ENCODE peak calls at places on chromosomes 2 and 18, in four cellular contexts. U, Y, M and O are unnamed samples.

GRCh38 chr2:204491528-204491927 is 53.7 kb upstream of the PARD3B start:
- DNase-seq in U (no peak), Y (no peak), M (no peak), O (no peak)

GRCh38 chr2:126645211-126645618 is 10.7 kb upstream of the GYPC start:
- DNase-seq in U (no peak), M (no peak), Y (no peak), O (no peak)

GRCh38 chr18:46718501-46719341 is 38.1 kb downstream of the ST8SIA5 start:
- DNase-seq in Y (no peak), M (no peak), U (no peak), O (no peak)

GRCh38 chr2:102258025-102258385 is 53.4 kb upstream of the IL1RL1 start:
- DNase-seq in M (no peak), U (no peak), Y (no peak), O (no peak)

GRCh38 chr18:63299837-63300787 is 19.5 kb downstream of the BCL2 start:
- DNase-seq in Y (no peak), U (no peak), M (no peak), O (no peak)

GRCh38 chr18:23541349-23542093 is 38.2 kb downstream of the RMC1 start:
- DNase-seq in U (no peak), Y (no peak), M (no peak), O (no peak)

GRCh38 chr2:173354073-173354600 is 535 bp upstream of the CDCA7 start:
- DNase-seq in M (no peak), U (no peak), Y (no peak), O (peak; percentile 73)

GRCh38 chr18:35756506-35757117 is 175.1 kb downstream of the GALNT1 start:
- DNase-seq in M (no peak), Y (no peak), U (peak; percentile 40), O (peak; percentile 70)

GRCh38 chr2:224195954-224196571 is 157.0 kb upstream of the SERPINE2 start:
- DNase-seq in U (no peak), M (peak; percentile 64), Y (no peak), O (no peak)

GRCh38 chr2:96391828-96392200 is 56.2 kb downstream of the NCAPH start:
- DNase-seq in M (no peak), Y (no peak), U (no peak), O (no peak)

GRCh38 chr2:219249203-219249980 is 3.7 kb upstream of the TUBA4B start:
- DNase-seq in M (peak; percentile 82), Y (peak; percentile 81), U (no peak), O (no peak)

GRCh38 chr2:72605836-72606442 is 219.9 kb downstream of the EXOC6B start:
- DNase-seq in Y (no peak), M (no peak), U (no peak), O (peak; percentile 42)

GRCh38 chr18:77115461-77115907 is 17.1 kb downstream of the MBP start:
- DNase-seq in M (no peak), U (no peak), Y (no peak), O (no peak)

GRCh38 chr2:177165103-177165583 is 47.5 kb upstream of the HNRNPA3 start:
- DNase-seq in M (peak; percentile 34), Y (no peak), U (no peak), O (no peak)

GRCh38 chr2:29114841-29115609 is at the start of gene CLIP4:
- DNase-seq in Y (no peak), U (no peak), M (peak; percentile 76), O (no peak)

GRCh38 chr2:112540906-112541305 is 1.4 kb upstream of the POLR1B start:
- DNase-seq in M (no peak), Y (no peak), U (no peak), O (no peak)

GRCh38 chr2:157672129-157672528 is 43.5 kb upstream of the ACVR1C start:
- DNase-seq in U (no peak), Y (no peak), M (no peak), O (no peak)

GRCh38 chr2:240623531-240624010 is 1.7 kb upstream of the GPR35 start:
- DNase-seq in U (no peak), Y (no peak), M (peak; percentile 9), O (no peak)

GRCh38 chr18:5542393-5543035 is 1.3 kb downstream of the EPB41L3 start:
- DNase-seq in Y (no peak), U (no peak), M (peak; percentile 30), O (peak; percentile 52)

GRCh38 chr18:23943903-23944624 is 70.5 kb upstream of the TTC39C start:
- DNase-seq in U (no peak), M (no peak), Y (no peak), O (no peak)

GRCh38 chr18:79631761-79632446 is 47.7 kb upstream of the CTDP1 start:
- DNase-seq in Y (no peak), U (no peak), M (no peak), O (no peak)

GRCh38 chr2:2512931-2513330 is 181.9 kb upstream of the MYT1L start:
- DNase-seq in M (no peak), Y (no peak), U (no peak), O (no peak)

GRCh38 chr2:26528870-26529269 is 50.9 kb upstream of the OTOF start:
- DNase-seq in U (no peak), M (no peak), Y (no peak), O (peak; percentile 1)

GRCh38 chr2:176745543-176746331 is 466.9 kb upstream of the HNRNPA3 start:
- DNase-seq in U (no peak), Y (no peak), M (no peak), O (peak; percentile 26)

GRCh38 chr2:23719721-23720120 is 207.2 kb downstream of the ATAD2B start:
- DNase-seq in M (no peak), Y (no peak), U (no peak), O (no peak)

GRCh38 chr18:31942301-31942998 is 478 bp downstream of the TRAPPC8 start:
- DNase-seq in U (no peak), Y (no peak), M (peak; percentile 36), O (peak; percentile 16)

GRCh38 chr18:48975221-48975816 is 24.6 kb upstream of the SMAD7 start:
- DNase-seq in U (no peak), M (no peak), Y (no peak), O (no peak)

GRCh38 chr2:237700583-237701032 is 73.2 kb downstream of the LRRFIP1 start:
- DNase-seq in U (no peak), M (peak; percentile 83), Y (peak; percentile 50), O (no peak)
- H3K4me1 ChIP-seq in U (peaks cover 61% of the 10 kb centered on the region), M (peaks cover 99% of the 10 kb centered on the region), Y (peaks cover 91% of the 10 kb centered on the region), O (peaks cover 14% of the 10 kb centered on the region)

DNA sequence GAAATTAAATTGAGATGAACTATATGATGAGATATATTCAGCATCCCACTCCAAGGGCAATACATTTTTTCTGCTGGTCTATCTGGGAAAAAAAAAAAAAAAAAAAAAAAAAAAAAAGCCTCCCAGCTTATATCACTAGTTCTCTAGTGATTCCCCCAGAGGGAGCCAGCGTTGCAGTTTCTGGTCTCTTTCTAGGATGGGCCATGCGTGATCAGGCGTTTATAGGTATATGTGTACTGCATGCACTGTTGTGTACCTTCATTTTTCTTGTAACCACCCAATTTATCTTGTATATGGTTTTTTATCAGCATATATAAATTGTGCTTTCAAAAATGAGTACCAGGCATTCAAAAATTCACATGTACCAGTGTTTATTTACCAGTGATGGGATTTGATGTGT is 35.1 kb downstream of the DCDC2C start:
- DNase-seq in M (no peak), Y (no peak), U (peak; percentile 34), O (peak; percentile 36)
- H3K4me3 ChIP-seq in M (no peak overlapping the region), Y (no peak overlapping the region), U (no peak overlapping the region), O (no peak overlapping the region)

DNA sequence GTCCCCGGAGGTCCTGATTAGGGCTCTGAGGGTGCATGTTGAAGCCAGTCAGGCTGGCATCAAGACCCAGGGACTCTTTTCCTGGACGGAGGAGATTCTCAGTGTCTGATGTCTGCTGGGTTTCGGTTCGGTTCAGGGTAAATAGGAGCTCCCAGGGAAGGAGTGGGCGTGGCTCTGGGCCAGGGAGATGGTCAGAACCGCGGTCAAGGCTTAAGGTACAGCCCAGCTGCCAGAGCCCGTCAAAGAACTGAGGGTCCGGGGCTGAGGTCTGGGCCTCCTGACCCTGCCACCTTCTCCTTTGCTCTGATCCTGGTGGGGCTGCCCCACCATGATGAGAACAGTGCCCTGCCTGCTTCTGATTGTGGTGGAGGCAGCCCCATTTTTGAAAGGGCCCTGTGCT is 39.8 kb downstream of the LPIN1 start:
- DNase-seq in U (no peak), M (no peak), Y (no peak), O (no peak)
- H3K36me3 ChIP-seq in U (no peaks in the 10 kb centered on the region), M (peaks cover 87% of the 10 kb centered on the region), Y (peaks cover 45% of the 10 kb centered on the region), O (peaks cover 43% of the 10 kb centered on the region)

GRCh38 chr2:119144806-119145205 is 13.7 kb downstream of the C1QL2 start:
- DNase-seq in Y (no peak), U (no peak), M (no peak), O (no peak)

GRCh38 chr2:119148082-119148715 is 10.4 kb downstream of the C1QL2 start:
- DNase-seq in M (no peak), Y (no peak), U (no peak), O (no peak)

GRCh38 chr2:119149611-119150010 is 8.9 kb downstream of the C1QL2 start:
- DNase-seq in U (no peak), Y (no peak), M (peak; percentile 37), O (no peak)
- H3K4me1 ChIP-seq in U (no peaks in the 10 kb centered on the region), Y (no peaks in the 10 kb centered on the region), M (no peaks in the 10 kb centered on the region), O (no peaks in the 10 kb centered on the region)

GRCh38 chr2:8380573-8380972 is 301.3 kb upstream of the ID2 start:
- DNase-seq in U (no peak), M (no peak), Y (no peak), O (no peak)
- H3K4me3 ChIP-seq in U (no peak overlapping the region), M (no peak overlapping the region), Y (no peak overlapping the region), O (no peak overlapping the region)

GRCh38 chr18:58348517-58348916 is 280.4 kb downstream of the ALPK2 start:
- DNase-seq in Y (no peak), M (no peak), U (no peak), O (no peak)
- H3K36me3 ChIP-seq in Y (no peaks in the 10 kb centered on the region), M (peaks cover 40% of the 10 kb centered on the region), U (peaks cover 4% of the 10 kb centered on the region), O (no peaks in the 10 kb centered on the region)

GRCh38 chr2:100106460-100106859 is 35.9 kb downstream of the AFF3 start:
- DNase-seq in M (no peak), Y (no peak), U (no peak), O (no peak)

GRCh38 chr2:100107440-100107839 is 35.0 kb downstream of the AFF3 start:
- DNase-seq in M (no peak), Y (no peak), U (no peak), O (no peak)

GRCh38 chr2:100105678-100106054 is 36.7 kb downstream of the AFF3 start:
- DNase-seq in Y (no peak), U (no peak), M (no peak), O (no peak)

GRCh38 chr2:100109986-100110980 is 32.1 kb downstream of the AFF3 start:
- DNase-seq in U (no peak), M (no peak), Y (no peak), O (no peak)

GRCh38 chr2:100107911-100108647 is 34.3 kb downstream of the AFF3 start:
- DNase-seq in Y (no peak), U (no peak), M (no peak), O (no peak)
- H3K4me1 ChIP-seq in Y (peaks cover 3% of the 10 kb centered on the region), U (no peaks in the 10 kb centered on the region), M (peaks cover 8% of the 10 kb centered on the region), O (no peaks in the 10 kb centered on the region)